ENCODE peak calls at places on chromosomes 12 and 14, in five cellular contexts. X is IMR-90, B is neural progenitor cell, I is Karpas-422, F is GM23338. R is an unnamed sample.

GRCh38 chr14:58501214-58501816 is 73.8 kb downstream of the KIAA0586 start:
- DNase-seq in X (peak; percentile 88), I (peak; percentile 91), B (peak; percentile 77), F (peak; percentile 81), R (peak; percentile 55)

GRCh38 chr12:122100568-122100967 is 22.0 kb downstream of the MLXIP start:
- DNase-seq in B (no peak), F (no peak), I (peak; percentile 40), X (no peak), R (peak; percentile 42)

GRCh38 chr12:69896653-69897381 is 71.8 kb downstream of the MYRFL start:
- DNase-seq in F (peak; percentile 79), X (no peak), B (peak; percentile 52), I (no peak), R (no peak)

GRCh38 chr14:73759183-73759713 is 45.1 kb upstream of the PNMA1 start:
- DNase-seq in I (peak; percentile 89), F (peak; percentile 15), B (peak; percentile 68), X (peak; percentile 50), R (peak; percentile 96)

GRCh38 chr14:53023325-53023724 is 72.5 kb upstream of the FERMT2 start:
- DNase-seq in I (no peak), X (no peak), F (no peak), B (no peak), R (peak; percentile 6)

GRCh38 chr14:64279719-64280668 is 14.2 kb downstream of the ESR2 start:
- DNase-seq in I (no peak), X (peak; percentile 24), F (no peak), B (no peak), R (no peak)

GRCh38 chr14:35302211-35302528 is 10.0 kb downstream of the PSMA6 start:
- DNase-seq in B (no peak), F (no peak), I (no peak), X (no peak), R (no peak)

GRCh38 chr12:92624236-92624635 is 78.6 kb upstream of the PLEKHG7 start:
- DNase-seq in I (no peak), F (no peak), B (no peak), X (peak; percentile 77), R (peak; percentile 17)

GRCh38 chr14:32189806-32190205 is 12.0 kb upstream of the RNU6-7 start:
- DNase-seq in X (no peak), F (no peak), I (peak; percentile 55), B (no peak), R (no peak)

GRCh38 chr12:119179335-119180021 is 747 bp downstream of the HSPB8 start:
- DNase-seq in I (no peak), F (peak; percentile 83), B (peak; percentile 47), X (peak; percentile 70), R (no peak)

GRCh38 chr12:95949801-95950206 is 6.7 kb downstream of the AMDHD1 start:
- DNase-seq in B (peak; percentile 27), X (no peak), I (no peak), F (no peak), R (no peak)

GRCh38 chr12:28782812-28783211 is 366.3 kb upstream of the FAR2 start:
- DNase-seq in X (no peak), B (no peak), I (no peak), F (no peak), R (no peak)

GRCh38 chr12:94875525-94875924 is 128.0 kb downstream of the NDUFA12 start:
- DNase-seq in I (peak; percentile 82), F (peak; percentile 63), X (no peak), B (peak; percentile 55), R (no peak)

GRCh38 chr12:57657744-57658143 is 24.7 kb upstream of the B4GALNT1 start:
- DNase-seq in X (peak; percentile 5), B (no peak), F (no peak), I (peak; percentile 25), R (no peak)

GRCh38 chr14:35196571-35196970 is 74.2 kb downstream of the PRORP start:
- DNase-seq in F (no peak), I (no peak), X (no peak), B (no peak), R (no peak)

GRCh38 chr14:83379371-83379770 is 1845.7 kb upstream of the SEL1L start:
- DNase-seq in X (peak; percentile 4), B (no peak), F (no peak), I (peak; percentile 55), R (no peak)

GRCh38 chr14:89720076-89720687 is 234.3 kb downstream of the EFCAB11 start:
- DNase-seq in I (no peak), F (no peak), X (no peak), B (no peak), R (no peak)

GRCh38 chr12:25495336-25496097 is 57.6 kb downstream of the LMNTD1 start:
- DNase-seq in B (no peak), X (peak; percentile 89), F (no peak), I (no peak), R (peak; percentile 79)

GRCh38 chr12:126588586-126589249 is 1523.5 kb downstream of the AACS start:
- DNase-seq in I (no peak), F (no peak), B (no peak), X (no peak), R (no peak)

GRCh38 chr14:80535171-80535570 is 323.9 kb upstream of the DIO2 start:
- DNase-seq in I (peak; percentile 68), B (no peak), X (no peak), F (no peak), R (no peak)

GRCh38 chr12:92288533-92288932 is 142.9 kb upstream of the BTG1 start:
- DNase-seq in B (no peak), X (no peak), I (no peak), F (no peak), R (no peak)

GRCh38 chr12:12408265-12408690 is 51.4 kb downstream of the BORCS5 start:
- DNase-seq in F (no peak), X (no peak), I (no peak), B (no peak), R (no peak)

GRCh38 chr12:12404297-12404696 is 47.4 kb downstream of the BORCS5 start:
- DNase-seq in I (no peak), X (no peak), F (peak; percentile 18), B (peak; percentile 31), R (no peak)

GRCh38 chr12:12406762-12407161 is 49.9 kb downstream of the BORCS5 start:
- DNase-seq in F (no peak), X (no peak), B (no peak), I (no peak), R (no peak)

GRCh38 chr12:12403264-12404248 is 46.7 kb downstream of the BORCS5 start:
- DNase-seq in I (no peak), X (no peak), B (no peak), F (no peak), R (no peak)

GRCh38 chr12:12405882-12406281 is 49.0 kb downstream of the BORCS5 start:
- DNase-seq in I (no peak), F (no peak), X (no peak), B (no peak), R (no peak)
- H2AFZ ChIP-seq in I (no peak overlapping the region), F (no peak overlapping the region), X (no peak overlapping the region), B (no peak overlapping the region), R (peak overlapping the region; percentile 50)

GRCh38 chr12:131046813-131047788 is 93.4 kb downstream of the ADGRD1 start:
- DNase-seq in X (no peak), B (no peak), I (peak; percentile 49), F (no peak), R (peak; percentile 49)
- H3K4me1 ChIP-seq in X (no peaks in the 10 kb centered on the region), B (no peaks in the 10 kb centered on the region), I (no peaks in the 10 kb centered on the region), F (no peaks in the 10 kb centered on the region), R (no peaks in the 10 kb centered on the region)

GRCh38 chr12:110737532-110737931 is 5.2 kb downstream of the PPP1CC start:
- DNase-seq in B (no peak), F (no peak), I (no peak), X (no peak), R (no peak)
- H3K4me2 ChIP-seq in B (peak overlapping the region; percentile 17), F (peak overlapping the region; percentile 99), I (no peak overlapping the region), X (no peak overlapping the region), R (peak overlapping the region; percentile 4)

DNA sequence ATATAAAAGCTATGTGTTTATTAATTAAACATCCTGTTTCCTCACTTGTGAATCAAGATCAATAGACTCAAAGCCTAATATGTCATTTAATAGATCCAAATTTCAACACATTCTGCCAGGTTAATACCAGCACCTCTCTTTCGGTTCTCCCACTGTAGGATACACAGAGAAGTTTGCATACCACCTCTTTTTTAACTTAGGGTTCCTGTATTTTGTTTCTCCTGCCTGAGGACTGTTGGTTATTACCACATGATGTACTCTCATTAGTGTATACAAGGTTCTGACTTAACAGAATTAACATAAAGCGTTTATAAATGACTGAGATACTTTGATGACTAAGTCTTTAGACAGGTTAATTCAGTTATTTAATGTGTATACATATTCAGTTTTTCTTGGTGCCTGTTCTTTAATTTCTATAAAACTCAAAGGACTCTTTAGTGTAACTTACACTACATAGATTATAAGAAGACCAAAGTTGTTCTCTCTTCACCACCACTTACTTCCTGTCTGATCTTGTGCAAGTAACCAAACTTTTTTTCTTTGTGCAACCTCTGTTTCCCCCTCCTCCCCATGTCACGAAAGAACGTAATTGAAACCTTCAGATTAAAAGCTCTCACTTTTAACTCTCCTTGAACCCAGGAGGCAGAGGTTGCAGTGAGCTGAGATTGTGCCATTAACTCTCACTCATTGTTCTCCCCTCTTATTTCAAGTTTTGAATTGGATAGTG is 89.8 kb upstream of the DNM1L start:
- DNase-seq in B (no peak), F (no peak), I (no peak), X (no peak), R (no peak)
- H2AFZ ChIP-seq in B (no peak overlapping the region), F (no peak overlapping the region), I (no peak overlapping the region), X (no peak overlapping the region), R (no peak overlapping the region)

GRCh38 chr14:75607842-75608640 is 29.6 kb downstream of the FLVCR2 start:
- DNase-seq in X (no peak), B (no peak), F (no peak), I (no peak), R (no peak)

GRCh38 chr14:75612157-75612556 is 33.7 kb downstream of the FLVCR2 start:
- DNase-seq in X (no peak), F (no peak), B (peak; percentile 13), I (no peak), R (no peak)

GRCh38 chr14:75610839-75611238 is 32.4 kb downstream of the FLVCR2 start:
- DNase-seq in X (no peak), I (no peak), F (no peak), B (no peak), R (no peak)

GRCh38 chr14:75607044-75607443 is 28.6 kb downstream of the FLVCR2 start:
- DNase-seq in X (no peak), F (no peak), B (no peak), I (no peak), R (no peak)

DNA sequence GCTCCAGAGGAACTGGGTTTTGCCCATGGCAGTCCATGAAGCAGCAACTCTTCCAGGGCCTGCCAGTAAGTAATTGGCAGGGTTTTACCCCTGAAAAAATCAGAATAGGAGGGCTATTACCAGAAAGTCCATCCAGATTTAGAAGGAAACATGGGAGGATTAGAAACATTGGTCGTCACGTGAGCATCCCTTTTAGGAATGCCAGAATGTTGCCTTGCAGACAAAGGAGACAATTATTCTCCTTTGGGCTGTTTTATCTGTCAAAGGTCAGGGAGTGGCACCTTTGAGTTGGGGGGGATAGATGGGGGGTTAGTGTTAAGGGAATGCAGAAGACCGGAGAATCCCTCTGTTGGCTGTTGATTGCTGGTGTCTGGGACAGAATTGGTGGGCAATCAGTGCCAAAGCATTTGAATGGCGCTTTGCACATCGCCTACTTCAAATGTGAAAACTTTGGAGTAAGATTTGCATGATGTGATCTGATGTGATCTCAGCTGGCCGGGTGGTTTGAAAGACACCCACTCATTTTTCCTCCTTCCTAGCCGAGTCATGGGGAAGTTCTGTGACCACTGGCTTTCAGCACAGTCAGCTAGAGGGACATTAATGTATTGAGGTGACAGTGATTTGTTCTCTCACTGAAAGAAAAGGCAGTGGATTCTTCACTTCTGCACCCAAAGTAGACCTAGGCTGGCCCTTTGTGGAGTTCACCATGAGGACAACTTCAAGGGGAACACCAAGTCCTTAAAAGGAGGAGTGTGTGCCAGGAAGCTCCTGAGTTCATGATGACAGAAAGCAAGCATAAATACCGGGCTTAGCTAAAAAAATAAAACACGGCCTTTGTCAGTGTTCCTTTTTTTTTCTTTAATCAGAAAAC is 31.4 kb downstream of the FLVCR2 start:
- DNase-seq in F (no peak), I (no peak), B (no peak), X (no peak), R (no peak)
- H3K4me1 ChIP-seq in F (no peaks in the 10 kb centered on the region), I (peaks cover under 1% of the 10 kb centered on the region), B (peaks cover 5% of the 10 kb centered on the region), X (peaks cover 2% of the 10 kb centered on the region), R (peaks cover 9% of the 10 kb centered on the region)